ENCODE peak calls at places on chromosomes 6 and 20, in nine cellular contexts. L is tibial nerve; R is endodermal cell; V is K562; S is MM.1S; P is CD8-positive, alpha-beta T cell; D is pancreas; Q is A673; A is AG09309. U is an unnamed sample.

GRCh38 chr20:46652699-46653098 is 1.4 kb upstream of the SLC13A3 start:
- DNase-seq in R (no peak), V (no peak), D (no peak), L (no peak), P (no peak), S (no peak), A (no peak), Q (no peak), U (no peak)

GRCh38 chr6:37109714-37110454 is 60.1 kb upstream of the PIM1 start:
- DNase-seq in L (no peak), A (no peak), P (no peak), D (no peak), S (no peak), Q (no peak), V (peak; percentile 68), R (no peak), U (no peak)

GRCh38 chr6:49499121-49499520 is 602 bp upstream of the GLYATL3 start:
- DNase-seq in P (no peak), L (no peak), V (no peak), A (no peak), Q (no peak), R (no peak), S (no peak), D (no peak), U (no peak)

GRCh38 chr6:116741571-116741970 is 23.9 kb downstream of the FAM162B start:
- DNase-seq in Q (peak; percentile 82), S (no peak), P (no peak), L (no peak), A (no peak), D (no peak), R (no peak), V (no peak), U (no peak)

GRCh38 chr6:38079107-38079506 is 259.6 kb downstream of the ZFAND3 start:
- DNase-seq in Q (no peak), S (no peak), D (no peak), V (no peak), R (no peak), A (no peak), P (no peak), L (no peak), U (no peak)

GRCh38 chr6:148520109-148520841 is 177.6 kb downstream of the SASH1 start:
- DNase-seq in R (no peak), Q (no peak), V (no peak), P (no peak), A (no peak), D (no peak), L (no peak), S (no peak), U (no peak)

GRCh38 chr6:22149501-22150490 is 147.0 kb downstream of the PRL start:
- DNase-seq in Q (peak; percentile 17), D (no peak), P (no peak), R (no peak), V (no peak), S (no peak), L (no peak), A (no peak), U (peak; percentile 36)

GRCh38 chr20:2640260-2640659 is 12.2 kb upstream of the NOP56 start:
- DNase-seq in L (no peak), P (no peak), V (no peak), A (no peak), S (no peak), Q (no peak), D (no peak), R (peak; percentile 13), U (no peak)

GRCh38 chr20:46631212-46631869 is 19.9 kb downstream of the SLC13A3 start:
- DNase-seq in R (peak; percentile 66), L (no peak), D (no peak), P (no peak), Q (no peak), A (no peak), V (no peak), S (no peak), U (no peak)

GRCh38 chr6:7846971-7847818 is 63.4 kb downstream of the TXNDC5 start:
- DNase-seq in A (peak; percentile 25), L (no peak), D (no peak), R (no peak), P (no peak), Q (no peak), V (no peak), S (no peak), U (peak; percentile 50)

GRCh38 chr6:14060971-14061370 is 56.6 kb upstream of the CD83 start:
- DNase-seq in V (no peak), R (no peak), L (no peak), S (no peak), Q (no peak), D (no peak), P (no peak), A (no peak), U (no peak)

GRCh38 chr6:52416629-52417151 is 3.5 kb upstream of the EFHC1 start:
- DNase-seq in D (peak; percentile 49), L (peak; percentile 83), P (no peak), Q (peak; percentile 80), S (peak; percentile 75), R (peak; percentile 76), A (peak; percentile 51), V (peak; percentile 56), U (peak; percentile 71)

GRCh38 chr20:1792274-1792673 is 102.9 kb upstream of the SIRPA start:
- DNase-seq in R (no peak), A (no peak), D (no peak), Q (peak; percentile 45), P (no peak), S (no peak), L (no peak), V (no peak), U (no peak)

GRCh38 chr20:31494131-31494530 is 19.0 kb downstream of the REM1 start:
- DNase-seq in S (peak; percentile 16), Q (peak; percentile 67), A (no peak), D (no peak), V (peak; percentile 72), P (no peak), L (no peak), R (peak; percentile 90), U (no peak)

GRCh38 chr20:50048420-50049166 is 64.4 kb downstream of the UBE2V1 start:
- DNase-seq in L (no peak), V (no peak), P (peak; percentile 30), S (no peak), R (no peak), Q (no peak), A (no peak), D (no peak), U (peak; percentile 61)

GRCh38 chr6:106128981-106129761 is 43.0 kb downstream of the PRDM1 start:
- DNase-seq in R (no peak), V (no peak), S (peak; percentile 62), L (no peak), D (no peak), Q (peak; percentile 20), P (no peak), A (peak; percentile 98), U (peak; percentile 78)

GRCh38 chr20:57838670-57839142 is 128.9 kb upstream of the PMEPA1 start:
- DNase-seq in Q (no peak), P (no peak), V (no peak), L (no peak), R (no peak), D (no peak), S (no peak), A (peak; percentile 13), U (peak; percentile 83)

GRCh38 chr6:53811082-53811481 is 16.3 kb downstream of the LRRC1 start:
- DNase-seq in V (no peak), Q (no peak), L (no peak), P (no peak), D (peak; percentile 58), S (peak; percentile 97), A (no peak), R (peak; percentile 95), U (no peak)

DNA sequence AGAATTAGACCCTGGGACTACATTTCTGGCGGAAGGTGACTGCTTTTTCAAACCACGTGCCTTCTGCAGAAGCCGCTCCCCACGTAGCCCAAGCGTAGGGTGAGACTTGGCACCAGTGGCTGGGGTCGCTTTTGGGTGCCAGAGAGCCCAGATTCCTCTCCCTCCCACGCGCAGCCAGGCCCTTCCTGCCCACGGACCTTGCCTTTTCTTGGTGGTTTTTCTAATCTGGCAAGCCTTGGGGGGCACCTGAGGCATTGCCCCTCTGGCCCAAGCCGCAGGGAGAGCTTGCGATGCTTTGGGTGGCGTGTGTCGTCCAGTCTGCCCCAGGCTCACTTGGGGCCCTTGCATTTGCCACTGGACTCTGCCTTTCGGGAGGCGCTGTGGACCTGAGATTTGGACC is 3.3 kb downstream of the SLCO4A1 start:
- DNase-seq in D (no peak), A (no peak), R (no peak), L (no peak), Q (no peak), V (no peak), P (no peak), S (no peak), U (no peak)
- H3K4me3 ChIP-seq in D (no peak overlapping the region), A (no peak overlapping the region), R (no peak overlapping the region), L (no peak overlapping the region), Q (no peak overlapping the region), V (no peak overlapping the region), P (no peak overlapping the region), S (peak overlapping the region; percentile 8), U (no peak overlapping the region)

GRCh38 chr6:139161817-139162284 is 27.0 kb downstream of the HECA start:
- DNase-seq in R (no peak), P (peak; percentile 68), L (no peak), S (peak; percentile 82), Q (peak; percentile 11), D (no peak), V (no peak), A (no peak), U (no peak)
- TF ChIP-seq CTCF in R (no peak), P (no peak), L (no peak), S (no peak), Q (no peak), D (no peak), V (no peak), A (no peak), U (no peak)

DNA sequence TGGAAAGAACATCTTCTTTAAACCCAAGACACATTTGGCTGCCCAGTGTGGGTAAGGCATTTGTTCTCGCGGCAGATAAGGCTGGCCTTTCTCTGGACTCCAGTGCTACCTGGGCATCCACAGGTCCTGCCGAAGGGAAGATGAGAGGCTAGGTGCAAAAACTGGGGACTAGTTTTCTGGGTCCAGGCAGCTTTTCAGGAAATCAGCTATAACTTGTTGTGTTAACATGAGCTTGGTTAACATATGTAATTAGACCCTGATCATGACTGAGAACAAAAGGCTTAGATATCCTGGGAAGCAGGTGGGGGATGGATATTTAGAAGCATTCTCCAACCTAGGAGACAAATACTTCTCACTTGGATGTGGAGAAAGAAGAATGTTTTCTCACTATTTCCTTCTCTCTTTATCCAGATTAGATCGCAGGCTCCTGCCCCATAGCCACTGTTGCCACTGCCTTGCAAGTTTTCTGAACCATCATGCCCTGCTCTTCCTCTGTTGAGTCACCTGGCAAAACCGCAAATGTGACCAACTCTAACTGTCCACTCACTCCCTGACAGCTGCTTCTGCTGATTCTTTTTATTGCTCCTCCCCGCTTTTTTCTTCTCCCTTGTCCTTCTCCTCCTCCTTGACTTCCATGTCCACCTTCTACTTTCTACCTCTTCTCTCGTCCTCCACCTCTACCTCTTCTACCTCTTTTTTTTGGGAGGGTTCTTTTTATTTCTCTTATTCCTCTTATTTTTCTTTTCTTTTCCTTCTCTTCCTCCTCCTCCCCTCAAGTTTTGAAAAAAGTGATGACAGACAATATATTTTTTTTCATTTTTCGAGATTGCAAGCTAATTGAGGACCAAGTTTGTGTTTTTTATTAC is 258.1 kb downstream of the UTRN start:
- DNase-seq in S (no peak), P (no peak), A (peak; percentile 48), L (no peak), Q (no peak), D (no peak), R (peak; percentile 45), V (no peak), U (peak; percentile 37)
- H3K4me3 ChIP-seq in S (no peak overlapping the region), P (no peak overlapping the region), A (no peak overlapping the region), L (no peak overlapping the region), Q (no peak overlapping the region), D (no peak overlapping the region), R (no peak overlapping the region), V (peak overlapping the region; percentile 9), U (no peak overlapping the region)

GRCh38 chr6:28809947-28810654 is 113.7 kb downstream of the TRIM27 start:
- DNase-seq in L (no peak), S (no peak), V (peak; percentile 32), Q (peak; percentile 68), D (no peak), R (peak; percentile 81), A (no peak), P (no peak), U (no peak)
- TF ChIP-seq CTCF in L (no peak), S (no peak), V (peak; percentile 51), Q (peak; percentile 53), D (no peak), R (peak; percentile 32), A (peak; percentile 19), P (no peak), U (no peak)

U was measured in astrocyte of the spinal cord.